ENCODE peak calls at places on chromosomes 4 and X, in six cellular contexts. One of them, this sample, is unnamed.

GRCh38 chrX:107674480-107675364 is 46.4 kb downstream of the PRPS1 start:
- DNase-seq in effector CD4-positive, alpha-beta T cell: peak
- DNase-seq in cardiac septum: no peak
- DNase-seq in T follicular helper cell: peak
- DNase-seq in natural killer cell: peak
- DNase-seq in NCI-H1417: no peak
- DNase-seq in this sample: peak

GRCh38 chr4:76147454-76148141 is 599 bp downstream of the NUP54 start:
- DNase-seq in effector CD4-positive, alpha-beta T cell: peak
- DNase-seq in cardiac septum: peak
- DNase-seq in T follicular helper cell: peak
- DNase-seq in natural killer cell: no peak
- DNase-seq in NCI-H1417: peak
- DNase-seq in this sample: no peak

GRCh38 chrX:40368611-40369061 is 212.1 kb upstream of the ATP6AP2 start:
- DNase-seq in effector CD4-positive, alpha-beta T cell: no peak
- DNase-seq in cardiac septum: no peak
- DNase-seq in T follicular helper cell: no peak
- DNase-seq in natural killer cell: no peak
- DNase-seq in NCI-H1417: no peak
- DNase-seq in this sample: no peak

GRCh38 chr4:74364649-74365491 is at the start of gene EREG:
- DNase-seq in effector CD4-positive, alpha-beta T cell: no peak
- DNase-seq in cardiac septum: peak
- DNase-seq in T follicular helper cell: no peak
- DNase-seq in natural killer cell: peak
- DNase-seq in NCI-H1417: peak
- DNase-seq in this sample: peak

GRCh38 chr4:122065915-122066314 is 86.2 kb upstream of the BLTP1 start:
- DNase-seq in effector CD4-positive, alpha-beta T cell: no peak
- DNase-seq in cardiac septum: no peak
- DNase-seq in T follicular helper cell: no peak
- DNase-seq in natural killer cell: no peak
- DNase-seq in NCI-H1417: no peak
- DNase-seq in this sample: no peak

GRCh38 chrX:107825698-107826285 is at the start of gene MID2:
- DNase-seq in effector CD4-positive, alpha-beta T cell: peak
- DNase-seq in cardiac septum: no peak
- DNase-seq in T follicular helper cell: peak
- DNase-seq in natural killer cell: peak
- DNase-seq in NCI-H1417: peak
- DNase-seq in this sample: peak

GRCh38 chrX:93319604-93320003 is 353.8 kb downstream of the NAP1L3 start:
- DNase-seq in effector CD4-positive, alpha-beta T cell: no peak
- DNase-seq in cardiac septum: no peak
- DNase-seq in T follicular helper cell: no peak
- DNase-seq in natural killer cell: no peak
- DNase-seq in NCI-H1417: no peak
- DNase-seq in this sample: no peak

GRCh38 chr4:10173039-10173753 is 56.6 kb upstream of the WDR1 start:
- DNase-seq in effector CD4-positive, alpha-beta T cell: no peak
- DNase-seq in cardiac septum: no peak
- DNase-seq in T follicular helper cell: no peak
- DNase-seq in natural killer cell: no peak
- DNase-seq in NCI-H1417: no peak
- DNase-seq in this sample: no peak

GRCh38 chr4:106266201-106266600 is 49.8 kb downstream of the TBCK start:
- DNase-seq in effector CD4-positive, alpha-beta T cell: no peak
- DNase-seq in cardiac septum: no peak
- DNase-seq in T follicular helper cell: no peak
- DNase-seq in natural killer cell: no peak
- DNase-seq in NCI-H1417: no peak
- DNase-seq in this sample: no peak

GRCh38 chr4:141459020-141459419 is 177.4 kb upstream of the IL15 start:
- DNase-seq in effector CD4-positive, alpha-beta T cell: no peak
- DNase-seq in cardiac septum: no peak
- DNase-seq in T follicular helper cell: no peak
- DNase-seq in natural killer cell: no peak
- DNase-seq in NCI-H1417: no peak
- DNase-seq in this sample: no peak

GRCh38 chr4:150229538-150229937 is 151.3 kb downstream of the DCLK2 start:
- DNase-seq in effector CD4-positive, alpha-beta T cell: no peak
- DNase-seq in cardiac septum: no peak
- DNase-seq in T follicular helper cell: no peak
- DNase-seq in natural killer cell: no peak
- DNase-seq in NCI-H1417: no peak
- DNase-seq in this sample: no peak

This sample was measured in posterior vena cava.